ENCODE peak calls at places on chromosomes 16 and 17, in ten cellular contexts. E, C, O, M, K, J, X, N, H and D are unnamed samples.
A peak's percentile ranks its signal among the peaks of the same experiment; 100 is the strongest.

GRCh38 chr17:8913879-8914278 is 46.4 kb upstream of the PIK3R6 start:
- DNase-seq in E (no peak), C (no peak), O (no peak), M (no peak), K (no peak), J (no peak), X (no peak), N (no peak), H (no peak), D (no peak)

GRCh38 chr17:29394761-29395160 is 4.6 kb downstream of the TAOK1 start:
- DNase-seq in E (no peak), C (no peak), O (no peak), M (no peak), K (no peak), J (no peak), X (no peak), N (no peak), H (no peak), D (no peak)

GRCh38 chr17:62671553-62671952 is 44.1 kb downstream of the MRC2 start:
- DNase-seq in E (no peak), C (no peak), O (no peak), M (peak; percentile 38), K (no peak), J (peak; percentile 54), X (no peak), N (no peak), H (no peak), D (peak; percentile 71)

GRCh38 chr17:50270430-50271172 is 3.7 kb upstream of the TMEM92 start:
- DNase-seq in E (no peak), C (peak; percentile 53), O (no peak), M (peak; percentile 50), K (no peak), J (peak; percentile 19), X (peak; percentile 62), N (peak; percentile 71), H (no peak), D (peak; percentile 27)

GRCh38 chr17:73223626-73224616 is 31.1 kb downstream of the COG1 start:
- DNase-seq in E (no peak), C (no peak), O (no peak), M (no peak), K (no peak), J (no peak), X (no peak), N (no peak), H (no peak), D (no peak)

GRCh38 chr16:53098526-53099317 is 43.9 kb downstream of the CHD9 start:
- DNase-seq in E (peak; percentile 99), C (peak; percentile 87), O (peak; percentile 39), M (peak; percentile 78), K (peak; percentile 97), J (peak; percentile 85), X (peak; percentile 68), N (peak; percentile 93), H (peak; percentile 32), D (peak; percentile 76)

GRCh38 chr16:31347445-31347844 is 7.5 kb upstream of the ITGAX start:
- DNase-seq in E (no peak), C (peak; percentile 26), O (no peak), M (no peak), K (no peak), J (no peak), X (no peak), N (no peak), H (no peak), D (no peak)

GRCh38 chr16:80947708-80948615 is 58.7 kb downstream of the CMC2 start:
- DNase-seq in E (no peak), C (no peak), O (no peak), M (no peak), K (no peak), J (no peak), X (no peak), N (no peak), H (no peak), D (no peak)

GRCh38 chr16:74743668-74744299 is 30.8 kb downstream of the FA2H start:
- DNase-seq in E (no peak), C (peak; percentile 95), O (no peak), M (peak; percentile 67), K (no peak), J (peak; percentile 95), X (peak; percentile 42), N (peak; percentile 36), H (peak; percentile 98), D (peak; percentile 97)

GRCh38 chr17:41848788-41849187 is 11.2 kb downstream of the KLHL10 start:
- DNase-seq in E (no peak), C (no peak), O (no peak), M (no peak), K (no peak), J (no peak), X (no peak), N (no peak), H (no peak), D (no peak)

GRCh38 chr16:74667215-74667765 is 613 bp upstream of the RFWD3 start:
- DNase-seq in E (peak; percentile 74), C (peak; percentile 64), O (no peak), M (no peak), K (no peak), J (peak; percentile 19), X (no peak), N (peak; percentile 86), H (no peak), D (peak; percentile 34)

GRCh38 chr16:48613061-48613957 is 3.3 kb upstream of the N4BP1 start:
- DNase-seq in E (peak; percentile 60), C (peak; percentile 75), O (no peak), M (no peak), K (no peak), J (peak; percentile 43), X (no peak), N (no peak), H (no peak), D (peak; percentile 25)

GRCh38 chr17:45895304-45895968 is 1.1 kb downstream of the MAPT start:
- DNase-seq in E (no peak), C (no peak), O (no peak), M (no peak), K (peak; percentile 82), J (no peak), X (no peak), N (no peak), H (peak; percentile 51), D (no peak)

GRCh38 chr17:73591278-73592078 is 52.8 kb downstream of the SDK2 start:
- DNase-seq in E (no peak), C (peak; percentile 81), O (no peak), M (no peak), K (no peak), J (peak; percentile 21), X (no peak), N (peak; percentile 92), H (no peak), D (no peak)

DNA sequence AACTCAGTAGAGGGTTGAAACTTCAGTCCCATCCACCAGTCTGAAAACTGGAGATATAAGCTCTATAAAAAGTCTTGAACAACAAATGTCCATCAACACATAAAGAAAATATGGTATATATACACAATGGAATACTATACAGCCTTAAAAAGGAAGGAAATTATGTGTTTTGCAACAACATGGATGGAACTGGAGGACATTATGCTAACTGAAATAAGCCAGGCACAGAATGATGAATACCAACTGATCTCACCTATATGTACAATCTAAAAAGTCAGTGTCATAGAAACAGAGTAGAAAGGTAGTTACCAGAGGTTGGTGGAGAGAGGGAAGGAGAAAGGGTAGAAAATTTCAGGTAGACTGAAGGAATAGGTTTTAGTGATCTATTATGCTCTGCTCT is 438.1 kb downstream of the CA10 start:
- DNase-seq in E (no peak), C (no peak), O (no peak), M (no peak), K (no peak), J (no peak), X (no peak), N (no peak), H (no peak), D (no peak)
- TF ChIP-seq POLR2A in E (no peak), C (no peak), O (no peak), M (no peak), K (no peak), J (no peak), X (no peak), N (no peak), H (no peak), D (no peak)

GRCh38 chr17:39619786-39620101 is 7.0 kb upstream of the PPP1R1B start:
- DNase-seq in E (no peak), C (no peak), O (no peak), M (no peak), K (no peak), J (no peak), X (no peak), N (no peak), H (no peak), D (no peak)

GRCh38 chr17:39618252-39618913 is 8.4 kb upstream of the PPP1R1B start:
- DNase-seq in E (peak; percentile 55), C (no peak), O (no peak), M (no peak), K (no peak), J (peak; percentile 34), X (no peak), N (no peak), H (peak; percentile 65), D (no peak)

GRCh38 chr17:39617100-39617445 is 9.4 kb upstream of the NEUROD2 start:
- DNase-seq in E (no peak), C (no peak), O (no peak), M (no peak), K (no peak), J (no peak), X (no peak), N (no peak), H (no peak), D (no peak)

GRCh38 chr17:39618956-39619785 is 7.6 kb upstream of the PPP1R1B start:
- DNase-seq in E (no peak), C (no peak), O (no peak), M (no peak), K (no peak), J (no peak), X (no peak), N (no peak), H (no peak), D (no peak)

GRCh38 chr17:39617446-39618251 is 9.1 kb upstream of the PPP1R1B start:
- DNase-seq in E (peak; percentile 80), C (peak; percentile 81), O (no peak), M (peak; percentile 69), K (peak; percentile 43), J (peak; percentile 83), X (peak; percentile 26), N (peak; percentile 88), H (peak; percentile 80), D (peak; percentile 82)
- H3K4me3 ChIP-seq in E (peak overlapping the region; percentile 59), C (peak overlapping the region; percentile 37), O (peak overlapping the region; percentile 50), M (peak overlapping the region; percentile 59), K (peak overlapping the region; percentile 49), J (peak overlapping the region; percentile 57), X (peak overlapping the region; percentile 38), N (peak overlapping the region; percentile 55), H (peak overlapping the region; percentile 78), D (peak overlapping the region; percentile 61)

GRCh38 chr16:73154063-73154870 is 106.3 kb upstream of the ZFHX3 start:
- DNase-seq in E (peak; percentile 99), C (peak; percentile 50), O (no peak), M (no peak), K (peak; percentile 49), J (no peak), X (no peak), N (peak; percentile 78), H (no peak), D (no peak)
- TF ChIP-seq POLR2A in E (no peak), C (no peak), O (peak; percentile 14), M (no peak), K (no peak), J (peak; percentile 19), X (no peak), N (no peak), H (no peak), D (no peak)

DNA sequence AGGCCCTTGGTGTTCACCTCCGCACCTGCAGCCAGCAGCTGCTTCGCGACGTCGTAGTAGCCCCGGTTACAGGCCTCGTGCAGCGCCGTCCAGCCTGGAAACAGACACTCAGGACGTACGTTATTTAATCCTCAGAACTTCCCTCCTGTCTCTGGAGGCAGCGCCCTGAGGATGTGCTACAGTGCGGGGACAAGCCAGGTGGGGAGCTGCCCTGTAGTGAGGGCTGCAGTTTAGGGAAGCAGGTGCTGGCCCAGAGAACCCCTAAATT is 71.0 kb downstream of the ZNF778 start:
- DNase-seq in E (no peak), C (no peak), O (no peak), M (no peak), K (no peak), J (no peak), X (no peak), N (no peak), H (no peak), D (no peak)
- H3K4me3 ChIP-seq in E (no peak overlapping the region), C (no peak overlapping the region), O (no peak overlapping the region), M (no peak overlapping the region), K (no peak overlapping the region), J (no peak overlapping the region), X (no peak overlapping the region), N (no peak overlapping the region), H (no peak overlapping the region), D (no peak overlapping the region)